ENCODE peak calls at places on chromosomes 1 and 21, in five cellular contexts. One of them, this sample, is unnamed.

GRCh38 chr1:88662723-88663122 is 21.4 kb upstream of the PKN2 start:
- DNase-seq in PC-3: no peak
- DNase-seq in body of pancreas: no peak
- DNase-seq in ovary: no peak
- DNase-seq in kidney: no peak
- DNase-seq in this sample: no peak

GRCh38 chr1:2231667-2232254 is 3.6 kb downstream of the SKI start:
- DNase-seq in PC-3: peak
- DNase-seq in body of pancreas: peak
- DNase-seq in ovary: peak
- DNase-seq in kidney: peak
- DNase-seq in this sample: peak

GRCh38 chr1:113538225-113538624 is 147.9 kb downstream of the MAGI3 start:
- DNase-seq in PC-3: peak
- DNase-seq in body of pancreas: no peak
- DNase-seq in ovary: no peak
- DNase-seq in kidney: no peak
- DNase-seq in this sample: no peak

GRCh38 chr1:159817276-159818041 is 9.2 kb upstream of the SLAMF8 start:
- DNase-seq in PC-3: peak
- DNase-seq in body of pancreas: peak
- DNase-seq in ovary: no peak
- DNase-seq in kidney: no peak
- DNase-seq in this sample: no peak

GRCh38 chr1:57788333-57788732 is 364.5 kb upstream of the DAB1 start:
- DNase-seq in PC-3: no peak
- DNase-seq in body of pancreas: no peak
- DNase-seq in ovary: no peak
- DNase-seq in kidney: no peak
- DNase-seq in this sample: no peak

GRCh38 chr1:13749543-13750307 is 49.7 kb downstream of the PRDM2 start:
- DNase-seq in PC-3: peak
- DNase-seq in body of pancreas: peak
- DNase-seq in ovary: peak
- DNase-seq in kidney: peak
- DNase-seq in this sample: peak

GRCh38 chr1:213381572-213382084 is 330.6 kb downstream of the RPS6KC1 start:
- DNase-seq in PC-3: no peak
- DNase-seq in body of pancreas: peak
- DNase-seq in ovary: no peak
- DNase-seq in kidney: no peak
- DNase-seq in this sample: no peak

GRCh38 chr21:44574457-44575306 is 1.2 kb downstream of the KRTAP10-4 start:
- DNase-seq in PC-3: peak
- DNase-seq in body of pancreas: no peak
- DNase-seq in ovary: no peak
- DNase-seq in kidney: no peak
- DNase-seq in this sample: no peak

GRCh38 chr21:39661121-39661520 is 48.4 kb downstream of the B3GALT5 start:
- DNase-seq in PC-3: no peak
- DNase-seq in body of pancreas: no peak
- DNase-seq in ovary: no peak
- DNase-seq in kidney: no peak
- DNase-seq in this sample: no peak

GRCh38 chr1:9239622-9240401 is 5.2 kb downstream of the H6PD start:
- DNase-seq in PC-3: no peak
- DNase-seq in body of pancreas: peak
- DNase-seq in ovary: peak
- DNase-seq in kidney: no peak
- DNase-seq in this sample: peak

GRCh38 chr1:59917026-59917784 is 9.4 kb downstream of the CYP2J2 start:
- DNase-seq in PC-3: no peak
- DNase-seq in body of pancreas: no peak
- DNase-seq in ovary: no peak
- DNase-seq in kidney: no peak
- DNase-seq in this sample: no peak

GRCh38 chr1:148308832-148309458 is 156.9 kb upstream of the NBPF11 start:
- DNase-seq in PC-3: no peak
- DNase-seq in body of pancreas: no peak
- DNase-seq in ovary: no peak
- DNase-seq in kidney: no peak
- DNase-seq in this sample: no peak

GRCh38 chr1:68322837-68323687 is 90.7 kb upstream of the WLS start:
- DNase-seq in PC-3: no peak
- DNase-seq in body of pancreas: no peak
- DNase-seq in ovary: peak
- DNase-seq in kidney: no peak
- DNase-seq in this sample: peak

GRCh38 chr1:24535021-24535424 is 20.9 kb upstream of the NCMAP start:
- DNase-seq in PC-3: no peak
- DNase-seq in body of pancreas: no peak
- DNase-seq in ovary: no peak
- DNase-seq in kidney: no peak
- DNase-seq in this sample: no peak

GRCh38 chr1:88800382-88801051 is 90.8 kb downstream of the GTF2B start:
- DNase-seq in PC-3: peak
- DNase-seq in body of pancreas: peak
- DNase-seq in ovary: no peak
- DNase-seq in kidney: no peak
- DNase-seq in this sample: no peak

GRCh38 chr1:171487038-171487437 is 1.7 kb downstream of the PRRC2C start:
- DNase-seq in PC-3: no peak
- DNase-seq in body of pancreas: no peak
- DNase-seq in ovary: no peak
- DNase-seq in kidney: no peak
- DNase-seq in this sample: no peak

GRCh38 chr1:173479649-173480048 is 2.5 kb downstream of the PRDX6 start:
- DNase-seq in PC-3: peak
- DNase-seq in body of pancreas: no peak
- DNase-seq in ovary: no peak
- DNase-seq in kidney: no peak
- DNase-seq in this sample: no peak
- H3K27ac ChIP-seq in PC-3: peak
- H3K27ac ChIP-seq in body of pancreas: no peak
- H3K27ac ChIP-seq in ovary: no peak
- H3K27ac ChIP-seq in kidney: peak
- H3K27ac ChIP-seq in this sample: no peak

DNA sequence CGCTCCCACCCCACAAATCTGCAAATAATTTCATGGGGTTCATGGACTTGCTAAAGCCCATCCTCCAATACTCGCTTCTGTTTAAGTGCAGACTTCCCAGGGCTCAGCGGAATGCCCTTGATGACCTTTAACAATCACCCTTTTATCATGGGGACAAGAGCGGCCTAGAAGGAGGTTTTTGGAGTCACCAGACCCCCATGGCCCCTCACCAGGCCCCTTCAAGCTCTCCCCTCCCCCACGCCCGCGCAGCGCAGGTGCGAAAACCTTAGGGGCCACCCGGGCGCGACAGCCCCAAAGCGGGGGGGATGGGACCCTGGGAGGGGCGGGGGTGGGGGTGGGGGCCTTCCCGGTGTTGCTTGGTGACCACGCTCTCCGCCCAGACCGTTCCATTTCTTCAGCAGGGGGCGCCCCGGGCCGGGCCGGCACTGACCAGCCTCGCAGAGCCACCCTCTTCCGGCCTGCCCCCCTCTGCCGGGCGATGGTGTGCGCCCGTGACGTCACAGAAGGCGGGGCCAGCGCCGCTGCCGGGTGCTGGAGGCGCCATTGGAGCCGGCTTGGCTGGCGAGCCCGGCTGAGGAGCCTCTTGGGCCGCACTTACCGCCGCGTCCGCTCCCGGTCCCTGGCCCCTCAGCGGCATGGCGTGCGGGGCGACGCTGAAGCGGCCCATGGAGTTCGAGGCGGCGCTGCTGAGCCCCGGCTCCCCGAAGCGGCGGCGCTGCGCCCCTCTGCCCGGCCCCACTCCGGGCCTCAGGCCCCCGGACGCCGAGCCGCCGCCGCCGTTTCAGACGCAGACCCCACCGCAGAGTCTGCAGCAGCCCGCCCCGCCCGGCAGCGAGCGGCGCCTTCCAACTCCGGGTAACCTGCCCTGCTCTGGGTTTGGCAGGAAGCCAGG is at the start of gene AKIRIN1:
- DNase-seq in PC-3: peak
- DNase-seq in body of pancreas: peak
- DNase-seq in ovary: peak
- DNase-seq in kidney: peak
- DNase-seq in this sample: peak
- TF ChIP-seq CTCF in PC-3: no peak
- TF ChIP-seq CTCF in body of pancreas: no peak
- TF ChIP-seq CTCF in ovary: no peak
- TF ChIP-seq CTCF in kidney: peak
- TF ChIP-seq CTCF in this sample: peak

GRCh38 chr1:25898223-25899015 is 7.8 kb downstream of the STMN1 start:
- DNase-seq in PC-3: no peak
- DNase-seq in body of pancreas: no peak
- DNase-seq in ovary: no peak
- DNase-seq in kidney: peak
- DNase-seq in this sample: no peak
- H3K27ac ChIP-seq in PC-3: no peak
- H3K27ac ChIP-seq in body of pancreas: no peak
- H3K27ac ChIP-seq in ovary: no peak
- H3K27ac ChIP-seq in kidney: no peak
- H3K27ac ChIP-seq in this sample: no peak

DNA sequence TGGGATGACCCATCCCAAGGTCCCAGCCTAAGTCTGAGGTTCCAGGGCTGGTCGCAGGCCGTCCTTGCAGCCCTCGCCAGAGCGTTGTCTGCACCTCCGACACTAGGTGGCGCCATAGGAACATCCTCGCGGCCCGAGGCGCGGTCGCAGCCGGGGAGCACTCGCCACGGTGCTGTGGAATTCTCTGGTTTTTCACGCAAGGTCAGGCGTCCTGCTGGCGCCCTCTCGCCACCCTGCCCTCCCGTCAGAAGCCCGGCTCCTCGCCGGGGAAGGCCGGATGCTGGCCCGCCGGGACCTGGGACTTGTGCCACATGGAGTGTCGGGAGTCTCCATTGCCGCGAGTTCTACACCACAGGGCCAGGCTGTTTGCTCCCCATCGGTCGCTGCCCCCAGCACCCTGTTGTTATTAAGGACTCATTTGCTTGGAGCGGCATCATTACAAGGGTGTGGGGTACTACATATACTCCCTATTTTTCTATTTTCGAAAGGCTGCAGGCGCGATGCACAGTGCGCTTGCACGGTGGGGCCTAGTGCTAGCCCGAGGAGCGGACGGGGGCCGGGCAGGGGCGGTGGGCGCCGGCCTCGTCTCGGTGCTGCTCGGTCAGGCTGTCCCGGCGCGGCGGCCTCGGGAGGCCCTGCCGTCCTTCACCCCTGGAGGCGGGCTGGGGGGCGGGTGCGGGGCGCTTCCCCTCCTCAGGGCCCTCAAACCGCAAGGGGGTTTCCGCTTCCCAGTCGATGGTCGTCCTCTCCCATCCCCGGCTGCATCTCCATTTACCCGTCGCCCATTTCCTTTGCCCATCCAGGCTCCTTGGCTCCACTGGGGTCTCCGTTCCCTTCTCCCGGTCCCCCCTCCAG is 196.6 kb upstream of the LMO4 start:
- DNase-seq in PC-3: peak
- DNase-seq in body of pancreas: peak
- DNase-seq in ovary: peak
- DNase-seq in kidney: peak
- DNase-seq in this sample: peak
- TF ChIP-seq CTCF in PC-3: peak
- TF ChIP-seq CTCF in body of pancreas: peak
- TF ChIP-seq CTCF in ovary: peak
- TF ChIP-seq CTCF in kidney: peak
- TF ChIP-seq CTCF in this sample: peak